ENCODE peak calls at places on chromosomes 4 and X, in six cellular contexts. J is HCT116, I is adrenal gland, Y is tibial nerve, G is suprapubic skin, M is testis. C is an unnamed sample.

GRCh38 chrX:3699841-3700381 is 13.5 kb downstream of the PRKX start:
- DNase-seq in J (no peak), I (no peak), Y (no peak), G (no peak), M (no peak), C (no peak)

GRCh38 chrX:129318375-129318774 is 204.9 kb downstream of the SMARCA1 start:
- DNase-seq in J (peak), I (no peak), Y (no peak), G (no peak), M (peak), C (no peak)

GRCh38 chr4:52984469-52984868 is 122.4 kb downstream of the RASL11B start:
- DNase-seq in J (no peak), I (no peak), Y (no peak), G (no peak), M (no peak), C (no peak)

GRCh38 chrX:23505531-23506303 is 161.6 kb upstream of the PRDX4 start:
- DNase-seq in J (no peak), I (no peak), Y (no peak), G (no peak), M (no peak), C (no peak)

GRCh38 chr4:153153339-153153851 is 50.8 kb upstream of the TRIM2 start:
- DNase-seq in J (no peak), I (peak), Y (no peak), G (peak), M (peak), C (peak)

GRCh38 chr4:182766851-182767250 is 150.3 kb downstream of the DCTD start:
- DNase-seq in J (no peak), I (no peak), Y (no peak), G (no peak), M (no peak), C (no peak)

GRCh38 chr4:176879370-176880116 is 86.8 kb upstream of the VEGFC start:
- DNase-seq in J (no peak), I (no peak), Y (no peak), G (no peak), M (no peak), C (no peak)

GRCh38 chr4:155512069-155512468 is 135.3 kb upstream of the MAP9 start:
- DNase-seq in J (no peak), I (no peak), Y (no peak), G (no peak), M (no peak), C (no peak)

GRCh38 chrX:103437147-103437873 is 61.0 kb downstream of the BEX3 start:
- DNase-seq in J (no peak), I (no peak), Y (no peak), G (no peak), M (no peak), C (no peak)

GRCh38 chr4:121655320-121656268 is 41.2 kb downstream of the ANXA5 start:
- DNase-seq in J (no peak), I (no peak), Y (no peak), G (no peak), M (no peak), C (no peak)

GRCh38 chr4:64385177-64385549 is 24.1 kb downstream of the TECRL start:
- DNase-seq in J (no peak), I (no peak), Y (no peak), G (no peak), M (no peak), C (no peak)

DNA sequence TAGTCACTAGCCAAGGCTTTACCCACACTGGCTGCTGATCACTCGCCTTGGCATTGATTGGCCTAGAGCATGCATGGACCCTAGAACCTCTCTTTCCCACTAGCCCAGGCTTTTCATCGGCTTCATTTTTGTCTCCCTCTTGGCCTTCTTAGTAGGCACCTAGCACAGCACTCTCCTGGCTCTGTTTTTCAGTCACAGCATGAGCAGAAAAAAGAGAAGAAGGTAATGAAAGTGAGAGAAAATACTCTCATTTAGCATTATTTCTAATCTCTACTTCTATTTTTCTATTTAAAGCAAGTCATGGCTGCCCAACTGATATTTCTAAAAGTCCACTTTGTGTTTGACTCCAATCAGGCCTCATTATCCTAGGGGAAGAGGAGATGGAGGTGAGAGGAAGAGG is 267.2 kb downstream of the FBXO8 start:
- DNase-seq in J (no peak), I (no peak), Y (no peak), G (no peak), M (no peak), C (no peak)
- TF ChIP-seq POLR2A in J (no peak), I (no peak), Y (no peak), G (no peak), M (no peak), C (no peak)

GRCh38 chrX:131764224-131764623 is 220.3 kb downstream of the OR13H1 start:
- DNase-seq in J (no peak), I (no peak), Y (no peak), G (no peak), M (no peak), C (no peak)

GRCh38 chrX:131762802-131763234 is 218.9 kb downstream of the OR13H1 start:
- DNase-seq in J (no peak), I (peak), Y (no peak), G (no peak), M (no peak), C (no peak)

DNA sequence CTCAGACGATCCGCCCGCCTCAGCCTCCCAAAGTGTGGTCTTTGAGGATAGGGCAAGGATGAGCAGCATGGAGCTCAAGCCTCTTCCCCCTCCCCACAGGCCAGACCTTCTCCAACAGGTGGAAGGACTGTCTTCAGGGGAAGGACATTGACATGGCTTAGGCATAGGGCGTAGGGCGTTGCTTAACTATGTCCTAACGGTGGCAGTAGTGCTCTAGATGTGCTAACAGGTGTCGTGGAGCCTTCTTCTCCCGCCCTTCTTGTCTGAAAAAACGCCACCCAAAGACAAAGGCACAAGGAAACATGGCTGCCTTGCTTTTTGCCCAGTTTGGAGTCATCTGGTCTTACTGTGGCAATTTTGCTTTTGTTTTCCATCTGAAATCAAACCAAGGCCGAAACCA is 219.8 kb downstream of the OR13H1 start:
- DNase-seq in J (no peak), I (peak), Y (no peak), G (peak), M (no peak), C (no peak)
- TF ChIP-seq CTCF in J (no peak), I (no peak), Y (peak), G (peak), M (no peak), C (peak)

GRCh38 chr4:39976141-39976944 is 1.4 kb downstream of the PDS5A start:
- DNase-seq in J (peak), I (peak), Y (peak), G (peak), M (peak), C (peak)

GRCh38 chr4:39976945-39977488 is 694 bp downstream of the PDS5A start:
- DNase-seq in J (no peak), I (peak), Y (peak), G (no peak), M (peak), C (peak)

GRCh38 chr4:39978378-39978775 is 666 bp upstream of the PDS5A start:
- DNase-seq in J (no peak), I (no peak), Y (no peak), G (no peak), M (no peak), C (no peak)

GRCh38 chr4:39978904-39979303 is 1.2 kb upstream of the PDS5A start:
- DNase-seq in J (no peak), I (no peak), Y (no peak), G (no peak), M (no peak), C (no peak)

GRCh38 chr4:39977489-39978377 is at the start of gene PDS5A:
- DNase-seq in J (peak), I (peak), Y (peak), G (peak), M (peak), C (peak)
- TF ChIP-seq POLR2A in J (peak), I (peak), Y (peak), G (peak), M (no peak), C (peak)

GRCh38 chr4:22999419-22999818 is 306.7 kb downstream of the GBA3 start:
- DNase-seq in J (no peak), I (no peak), Y (no peak), G (no peak), M (no peak), C (no peak)
- TF ChIP-seq CTCF in J (no peak), I (no peak), Y (no peak), G (no peak), M (no peak), C (no peak)

DNA sequence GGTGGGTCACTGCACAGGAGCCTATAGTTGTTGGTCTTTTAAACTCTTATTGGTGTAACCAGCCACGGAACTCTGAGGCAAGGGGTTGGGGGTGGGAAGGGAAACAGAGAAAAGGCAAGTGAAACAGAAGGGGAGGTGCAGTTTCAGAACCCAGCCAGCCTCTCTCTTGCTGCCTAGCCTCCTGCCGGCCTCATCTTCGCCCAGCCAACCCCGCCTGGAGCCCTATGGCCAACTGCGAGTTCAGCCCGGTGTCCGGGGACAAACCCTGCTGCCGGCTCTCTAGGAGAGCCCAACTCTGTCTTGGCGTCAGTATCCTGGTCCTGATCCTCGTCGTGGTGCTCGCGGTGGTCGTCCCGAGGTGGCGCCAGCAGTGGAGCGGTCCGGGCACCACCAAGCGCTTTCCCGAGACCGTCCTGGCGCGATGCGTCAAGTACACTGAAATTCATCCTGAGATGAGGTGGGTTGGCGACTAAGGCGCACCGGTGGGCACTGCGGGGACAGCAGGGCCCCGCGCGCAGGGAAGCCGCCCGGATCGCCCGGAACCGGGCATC is at the start of gene CD38:
- DNase-seq in J (no peak), I (no peak), Y (no peak), G (no peak), M (no peak), C (no peak)
- TF ChIP-seq POLR2A in J (no peak), I (no peak), Y (no peak), G (no peak), M (no peak), C (no peak)

DNA sequence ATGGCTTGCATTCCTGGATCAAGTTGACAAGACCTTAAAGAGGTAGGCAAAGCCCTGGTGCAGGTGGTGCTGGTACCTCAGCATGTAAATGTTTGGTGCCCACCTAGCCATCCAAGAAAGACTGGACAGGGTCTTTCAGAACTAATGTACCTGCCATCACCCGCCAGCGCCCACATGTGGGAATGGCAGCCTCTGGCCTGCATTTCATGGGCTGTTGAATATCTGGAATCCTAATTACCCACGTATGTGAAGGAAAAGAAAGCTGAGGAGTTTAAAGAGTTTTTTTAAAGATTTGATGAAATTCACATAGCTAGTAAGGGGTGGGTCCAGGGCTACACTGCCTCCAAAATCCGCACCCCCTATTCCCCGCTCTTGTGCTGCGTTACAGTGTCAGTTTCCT is 8.6 kb upstream of the CCDC149 start:
- DNase-seq in J (no peak), I (no peak), Y (no peak), G (no peak), M (no peak), C (peak)
- TF ChIP-seq CTCF in J (no peak), I (no peak), Y (no peak), G (no peak), M (no peak), C (no peak)

DNA sequence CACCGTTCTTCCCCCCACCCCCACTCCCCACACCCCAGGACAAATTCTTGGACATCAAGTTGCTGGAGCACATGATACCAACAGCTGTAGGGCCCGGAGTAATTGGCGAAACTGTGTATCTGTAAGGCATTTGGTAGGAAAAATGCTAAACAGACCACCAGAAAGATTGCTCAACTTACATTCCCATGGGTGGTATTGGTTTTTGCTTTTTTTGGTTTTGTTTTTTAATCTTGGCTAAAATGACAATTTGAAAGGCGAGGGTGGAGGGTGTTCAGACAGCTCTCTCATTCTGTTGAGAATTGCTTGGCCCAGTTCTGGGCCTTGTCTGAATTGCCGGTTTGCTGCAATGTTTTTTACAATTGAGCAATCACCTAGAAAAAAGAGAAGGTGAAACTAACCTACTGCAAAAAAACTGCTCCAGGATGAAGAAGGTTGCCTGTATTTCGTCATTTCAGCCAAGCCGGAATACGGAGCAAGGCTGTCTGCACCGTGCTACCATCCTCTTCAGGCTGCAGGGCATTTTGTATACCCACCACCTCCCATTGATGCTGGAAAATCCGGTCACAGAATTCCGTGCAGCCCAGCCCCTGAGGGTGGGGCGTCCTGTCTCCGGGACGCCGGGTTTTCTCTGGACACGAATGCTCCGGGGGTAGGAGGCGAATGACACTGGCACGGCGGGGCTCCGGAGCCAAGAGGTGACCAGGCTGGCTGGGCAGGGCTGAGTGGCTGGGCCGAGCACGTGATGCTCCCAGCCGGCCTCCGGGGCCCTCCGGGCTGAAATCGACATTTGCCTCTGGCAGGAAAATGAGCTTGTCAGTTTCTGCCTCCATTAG is at the start of gene CLCN4:
- DNase-seq in J (peak), I (peak), Y (peak), G (no peak), M (peak), C (peak)
- TF ChIP-seq POLR2A in J (no peak), I (peak), Y (peak), G (no peak), M (no peak), C (peak)

GRCh38 chrX:6095469-6095868 is 133.2 kb downstream of the NLGN4X start:
- DNase-seq in J (no peak), I (no peak), Y (no peak), G (no peak), M (no peak), C (no peak)
- TF ChIP-seq CTCF in J (no peak), I (no peak), Y (no peak), G (no peak), M (no peak), C (no peak)

GRCh38 chrX:108139303-108139702 is 47.7 kb downstream of the ATG4A start:
- DNase-seq in J (no peak), I (no peak), Y (no peak), G (no peak), M (no peak), C (no peak)
- TF ChIP-seq POLR2A in J (no peak), I (no peak), Y (no peak), G (no peak), M (no peak), C (no peak)

GRCh38 chrX:110692876-110693275 is 102.7 kb downstream of the CHRDL1 start:
- DNase-seq in J (no peak), I (no peak), Y (no peak), G (no peak), M (no peak), C (no peak)

GRCh38 chrX:110699109-110699508 is 96.5 kb downstream of the CHRDL1 start:
- DNase-seq in J (no peak), I (no peak), Y (no peak), G (no peak), M (no peak), C (no peak)

GRCh38 chrX:110703641-110704040 is 92.0 kb downstream of the CHRDL1 start:
- DNase-seq in J (no peak), I (no peak), Y (no peak), G (no peak), M (no peak), C (no peak)

DNA sequence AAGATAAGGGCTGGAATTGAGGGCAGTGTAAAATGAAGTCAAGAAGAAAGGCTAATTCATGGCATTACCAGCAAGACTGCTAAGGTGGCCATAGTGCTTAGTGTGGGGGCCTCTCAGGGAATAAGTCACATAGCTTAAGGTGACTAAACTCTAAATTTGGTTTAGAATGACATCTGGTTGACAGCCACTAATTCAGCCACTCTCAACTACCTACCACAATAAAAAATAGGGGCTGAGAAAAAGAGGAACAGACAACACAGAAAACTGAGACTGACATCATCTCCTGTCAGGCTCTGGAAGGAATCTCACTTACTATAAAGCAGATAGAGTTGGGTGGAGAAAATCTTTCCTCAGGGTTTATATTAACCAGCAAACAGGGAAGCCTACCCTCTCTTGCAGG is 96.9 kb downstream of the CHRDL1 start:
- DNase-seq in J (no peak), I (no peak), Y (no peak), G (no peak), M (no peak), C (no peak)
- TF ChIP-seq CTCF in J (no peak), I (no peak), Y (no peak), G (no peak), M (no peak), C (no peak)

C was measured in thyroid gland.